ENCODE peak calls at places on chromosomes 7 and 10, in four cellular contexts. T is adipocyte, Y is upper lobe of left lung, Z is right lobe of liver. D is an unnamed sample.

GRCh38 chr10:44974082-44974627 is 4.5 kb downstream of the DEPP1 start:
- DNase-seq in T (no peak), Y (no peak), Z (no peak), D (peak)

GRCh38 chr10:58477122-58477521 is 35.5 kb upstream of the BICC1 start:
- DNase-seq in T (peak), Y (no peak), Z (no peak), D (peak)

GRCh38 chr10:71236822-71237682 is 24.7 kb downstream of the UNC5B start:
- DNase-seq in T (no peak), Y (no peak), Z (no peak), D (no peak)

GRCh38 chr10:14588084-14588937 is 186.4 kb downstream of the FAM107B start:
- DNase-seq in T (peak), Y (no peak), Z (no peak), D (peak)

GRCh38 chr10:126227762-126228134 is 160.5 kb downstream of the ADAM12 start:
- DNase-seq in T (peak), Y (no peak), Z (no peak), D (no peak)

GRCh38 chr7:23472046-23472445 is 1.8 kb upstream of the IGF2BP3 start:
- DNase-seq in T (no peak), Y (no peak), Z (no peak), D (no peak)

GRCh38 chr10:24207781-24208611 is 942 bp upstream of the KIAA1217 start:
- DNase-seq in T (peak), Y (peak), Z (peak), D (no peak)

GRCh38 chr7:22948770-22949169 is 65.2 kb downstream of the HYCC1 start:
- DNase-seq in T (no peak), Y (no peak), Z (peak), D (no peak)

GRCh38 chr7:31432831-31433340 is 81.0 kb upstream of the ITPRID1 start:
- DNase-seq in T (no peak), Y (no peak), Z (no peak), D (no peak)

GRCh38 chr10:105986896-105987638 is 1177.4 kb downstream of the SORCS1 start:
- DNase-seq in T (no peak), Y (no peak), Z (no peak), D (no peak)

GRCh38 chr7:128407751-128408708 is 1.8 kb downstream of the IMPDH1 start:
- DNase-seq in T (no peak), Y (peak), Z (no peak), D (no peak)

DNA sequence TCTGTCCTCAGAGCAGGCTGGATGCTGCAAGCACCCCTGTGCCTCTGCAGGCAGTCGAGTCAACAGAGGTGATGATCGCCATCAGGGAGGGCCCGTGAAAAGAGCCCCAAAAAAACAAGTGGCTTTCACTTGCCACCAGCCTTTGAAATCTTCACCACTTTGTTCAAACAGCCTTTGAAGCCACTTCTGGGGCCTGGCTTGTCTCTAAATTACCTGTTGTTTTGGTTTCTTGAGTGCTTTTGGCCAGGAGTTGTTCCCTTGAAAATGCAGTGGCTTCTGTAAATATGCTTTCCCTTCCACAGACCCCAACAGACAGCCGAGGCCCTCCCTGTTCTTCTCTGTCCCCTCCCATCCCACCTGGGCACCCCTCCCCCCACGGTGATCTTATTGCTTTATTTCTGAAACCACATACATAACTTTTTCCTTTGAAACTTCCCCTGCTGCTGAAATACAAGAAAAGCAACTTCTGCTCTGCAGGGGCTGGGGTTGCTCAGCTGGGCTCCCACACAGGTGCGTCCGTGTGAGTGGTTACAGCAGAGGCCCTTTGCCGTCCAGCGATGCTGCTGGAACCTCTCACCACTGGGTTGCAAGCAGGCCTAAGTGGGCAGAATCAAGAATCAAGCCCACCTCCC is 283.8 kb upstream of the SHH start:
- DNase-seq in T (no peak), Y (no peak), Z (no peak), D (no peak)
- H3K4me3 ChIP-seq in T (no peak), Y (no peak), Z (no peak), D (no peak)

DNA sequence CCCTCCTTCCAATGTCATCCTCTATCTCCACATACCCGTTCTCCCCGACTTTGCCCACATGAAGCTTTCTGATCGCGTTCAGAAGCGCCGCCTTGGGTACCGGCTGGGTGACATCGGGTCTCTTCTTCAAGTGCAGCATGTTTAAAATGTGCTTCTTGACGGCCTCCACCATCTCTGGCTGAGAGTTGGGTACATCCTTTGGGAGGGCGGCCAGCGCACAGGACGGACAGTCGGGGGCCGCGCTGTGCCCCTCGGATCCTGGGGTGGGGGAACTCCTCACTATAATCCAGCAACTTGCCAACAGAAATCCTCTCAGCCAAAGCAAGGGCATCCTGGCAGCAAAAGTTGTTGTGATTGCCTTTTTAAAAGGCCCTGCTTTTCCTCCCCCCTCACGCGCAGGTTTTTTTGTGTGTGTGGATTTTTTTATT is 2.8 kb downstream of the INHBA start:
- DNase-seq in T (peak), Y (no peak), Z (no peak), D (no peak)
- H3K4me3 ChIP-seq in T (peak), Y (no peak), Z (peak), D (peak)

DNA sequence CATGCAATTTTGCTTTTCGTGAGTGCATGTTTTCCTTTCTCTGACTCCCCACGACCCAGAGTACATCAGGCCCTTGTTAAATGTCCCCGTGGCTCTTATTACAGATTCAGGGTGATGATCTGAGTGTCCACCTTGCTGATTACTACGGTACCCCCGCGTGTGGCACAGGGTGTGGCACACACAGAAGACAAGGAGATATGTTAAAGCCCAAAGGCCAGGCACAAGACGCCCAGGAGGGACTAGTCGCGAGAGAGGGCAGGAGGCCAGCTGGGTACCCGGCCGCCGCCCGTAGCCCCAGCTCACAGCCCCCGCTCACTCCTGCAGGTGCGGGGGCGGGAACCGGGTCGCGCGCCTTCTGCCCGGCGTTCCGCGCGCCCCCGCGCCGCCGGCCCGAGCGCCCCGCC is 281 bp upstream of the EXOC6 start:
- DNase-seq in T (no peak), Y (no peak), Z (no peak), D (no peak)
- H3K4me3 ChIP-seq in T (peak), Y (peak), Z (peak), D (peak)

GRCh38 chr7:4837814-4838625 is 23.8 kb downstream of the PAPOLB start:
- DNase-seq in T (no peak), Y (no peak), Z (no peak), D (peak)

GRCh38 chr7:4838626-4839334 is 23.1 kb downstream of the PAPOLB start:
- DNase-seq in T (no peak), Y (peak), Z (no peak), D (no peak)

GRCh38 chr7:4835398-4836205 is 26.2 kb downstream of the PAPOLB start:
- DNase-seq in T (no peak), Y (peak), Z (no peak), D (peak)

GRCh38 chr7:4836206-4836661 is 25.6 kb downstream of the PAPOLB start:
- DNase-seq in T (no peak), Y (no peak), Z (no peak), D (no peak)

DNA sequence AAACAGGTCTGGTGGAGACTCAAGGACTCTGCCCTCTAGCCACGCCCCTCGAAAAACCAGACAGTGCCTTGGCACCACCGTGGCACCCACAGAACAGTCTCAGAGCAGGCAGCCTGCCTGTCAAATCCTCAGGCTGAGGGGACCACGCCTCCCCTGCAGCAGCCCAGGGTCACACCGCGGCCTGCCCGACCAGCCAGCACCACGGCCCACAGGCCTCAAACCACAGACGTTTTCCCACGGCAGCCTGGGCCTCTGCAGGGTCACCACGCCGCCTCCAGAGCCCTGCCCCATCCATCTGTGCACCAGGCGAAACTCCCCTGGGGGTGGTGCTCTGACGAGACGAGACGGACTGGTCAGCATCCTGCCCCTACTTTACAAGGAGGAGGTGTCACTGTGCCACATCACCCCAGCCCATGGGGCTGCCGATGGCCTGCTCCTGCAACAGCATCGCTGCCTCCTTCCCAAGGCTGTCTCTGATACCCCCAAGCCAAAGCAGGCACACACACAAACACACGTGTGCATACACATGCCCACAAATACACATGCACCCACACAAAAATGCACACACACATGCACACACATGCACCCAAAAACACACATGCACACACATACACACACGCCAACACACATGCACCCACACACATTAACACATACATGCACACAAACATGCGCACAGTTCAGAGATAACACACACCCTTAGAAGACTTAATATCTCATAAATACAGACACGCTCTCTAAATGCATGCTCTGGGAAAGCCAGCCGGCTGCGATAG is 24.6 kb downstream of the PAPOLB start:
- DNase-seq in T (no peak), Y (no peak), Z (no peak), D (peak)
- H3K4me3 ChIP-seq in T (no peak), Y (no peak), Z (no peak), D (no peak)

GRCh38 chr10:70093335-70093944 is 39.2 kb downstream of the AIFM2 start:
- DNase-seq in T (no peak), Y (no peak), Z (no peak), D (no peak)
- H3K4me3 ChIP-seq in T (no peak), Y (no peak), Z (no peak), D (no peak)

DNA sequence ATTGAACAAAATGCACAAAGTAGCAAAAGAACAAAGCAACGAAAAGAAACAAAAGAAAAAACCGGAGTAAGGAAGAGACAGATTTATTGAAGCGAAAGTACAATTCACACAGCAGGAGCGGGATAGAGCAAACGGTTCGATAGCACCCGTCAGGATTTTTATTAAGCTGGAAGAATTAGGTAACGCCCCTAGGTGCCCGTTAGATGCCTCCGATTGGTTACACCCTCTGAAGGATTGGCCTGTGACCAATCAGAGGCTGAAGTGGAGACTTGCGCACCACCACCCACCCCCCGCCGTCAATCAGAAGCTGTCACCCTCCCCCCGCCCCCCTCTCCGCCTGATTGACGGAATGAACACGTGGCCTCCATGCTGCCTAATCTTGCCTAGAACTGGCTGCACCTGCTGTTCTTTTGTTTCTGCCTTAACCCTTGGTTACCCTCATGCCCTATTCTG is 16.8 kb downstream of the OCM2 start:
- DNase-seq in T (no peak), Y (no peak), Z (no peak), D (no peak)
- H3K4me3 ChIP-seq in T (no peak), Y (no peak), Z (no peak), D (no peak)